ENCODE peak calls at places on chromosomes 12 and 14, in ten cellular contexts. B is choroid plexus epithelial cell; M is lower leg skin; A is astrocyte of the spinal cord; W is RWPE2; R is lower lobe of right lung; V is CD4-positive, alpha-beta T cell; U is thoracic aorta; O is AG09309; K is mammary epithelial cell. N is an unnamed sample.

GRCh38 chr12:109728921-109729836 is 15.6 kb downstream of the FAM222A start:
- DNase-seq in V (no peak), M (no peak), R (peak; percentile 42), W (peak; percentile 38), A (no peak), K (peak; percentile 13), O (no peak), U (no peak), B (no peak), N (no peak)

GRCh38 chr12:122474324-122474716 is 26.4 kb downstream of the ZCCHC8 start:
- DNase-seq in U (no peak), O (no peak), V (no peak), M (no peak), W (no peak), K (no peak), B (no peak), A (no peak), R (no peak), N (no peak)

GRCh38 chr14:30974628-30975027 is 50.8 kb upstream of the AP4S1 start:
- DNase-seq in W (no peak), M (no peak), O (no peak), A (peak; percentile 18), K (no peak), U (no peak), B (peak; percentile 49), V (no peak), R (no peak), N (no peak)

GRCh38 chr12:6465467-6466183 is 4.9 kb downstream of the VAMP1 start:
- DNase-seq in U (no peak), K (peak; percentile 48), W (no peak), A (peak; percentile 70), V (peak; percentile 37), R (no peak), B (peak; percentile 86), O (peak; percentile 42), M (peak; percentile 70), N (peak; percentile 56)

GRCh38 chr12:131335456-131335855 is 375.4 kb upstream of the SFSWAP start:
- DNase-seq in K (no peak), A (no peak), B (no peak), M (no peak), W (no peak), U (no peak), O (no peak), R (no peak), V (no peak), N (no peak)

GRCh38 chr14:103858063-103858820 is 10.9 kb upstream of the PPP1R13B start:
- DNase-seq in O (no peak), V (no peak), A (no peak), B (no peak), K (no peak), U (no peak), R (peak; percentile 38), M (no peak), W (no peak), N (no peak)

GRCh38 chr14:70821916-70822705 is 12.8 kb upstream of the MAP3K9 start:
- DNase-seq in R (peak; percentile 73), A (peak; percentile 35), U (no peak), M (no peak), V (peak; percentile 35), W (no peak), B (peak; percentile 53), K (peak; percentile 62), O (peak; percentile 13), N (peak; percentile 66)

GRCh38 chr12:24979971-24980730 is 31.2 kb upstream of the BCAT1 start:
- DNase-seq in A (no peak), M (no peak), V (no peak), B (peak; percentile 52), K (no peak), O (no peak), W (no peak), U (no peak), R (no peak), N (no peak)

GRCh38 chr12:130459916-130460315 is 122.2 kb downstream of the PIWIL1 start:
- DNase-seq in A (no peak), R (no peak), W (no peak), U (no peak), O (no peak), K (no peak), V (no peak), M (no peak), B (no peak), N (no peak)

GRCh38 chr12:108825205-108825950 is 32.0 kb downstream of the SSH1 start:
- DNase-seq in R (no peak), M (no peak), W (no peak), K (no peak), B (peak; percentile 71), A (peak; percentile 69), V (no peak), U (no peak), O (no peak), N (peak; percentile 40)

GRCh38 chr12:123512838-123513665 is 20.5 kb downstream of the RILPL1 start:
- DNase-seq in W (no peak), V (no peak), U (no peak), K (no peak), M (no peak), O (no peak), R (peak; percentile 51), B (no peak), A (no peak), N (no peak)

GRCh38 chr12:104650541-104650940 is 193.8 kb downstream of the CHST11 start:
- DNase-seq in K (no peak), B (no peak), M (no peak), U (no peak), O (no peak), A (no peak), W (no peak), V (no peak), R (no peak), N (no peak)

GRCh38 chr12:72610854-72611358 is 338.7 kb downstream of the TRHDE start:
- DNase-seq in M (no peak), O (no peak), U (no peak), V (no peak), W (no peak), K (no peak), R (no peak), A (no peak), B (no peak), N (no peak)

GRCh38 chr14:68312884-68313725 is 479.8 kb downstream of the ZFP36L1 start:
- DNase-seq in M (no peak), B (no peak), V (no peak), K (no peak), W (no peak), R (no peak), O (no peak), U (no peak), A (no peak), N (peak; percentile 48)

GRCh38 chr12:49365542-49365941 is 1.7 kb upstream of the SPATS2 start:
- DNase-seq in U (no peak), R (no peak), K (peak; percentile 93), A (peak; percentile 79), B (peak; percentile 94), O (no peak), W (no peak), M (no peak), V (no peak), N (no peak)

GRCh38 chr12:127485528-127485927 is 781.4 kb upstream of the TMEM132C start:
- DNase-seq in V (no peak), M (no peak), A (peak; percentile 91), O (peak; percentile 87), R (no peak), K (peak; percentile 71), W (peak; percentile 82), B (peak; percentile 93), U (no peak), N (peak; percentile 62)

GRCh38 chr12:130422676-130423075 is 85.0 kb downstream of the PIWIL1 start:
- DNase-seq in U (no peak), O (no peak), K (no peak), B (no peak), W (no peak), V (no peak), M (no peak), A (no peak), R (no peak), N (no peak)

GRCh38 chr14:73739899-73740685 is 25.9 kb upstream of the PNMA1 start:
- DNase-seq in K (no peak), V (no peak), B (no peak), W (no peak), U (no peak), O (no peak), A (no peak), M (no peak), R (no peak), N (no peak)

GRCh38 chr14:32450919-32451675 is 122.0 kb downstream of the AKAP6 start:
- DNase-seq in B (peak; percentile 44), R (no peak), U (no peak), O (no peak), W (no peak), A (no peak), V (no peak), K (no peak), M (no peak), N (no peak)
- TF ChIP-seq CTCF in B (no peak), R (no peak), U (no peak), O (no peak), W (no peak), A (no peak), V (no peak), K (no peak), M (no peak), N (no peak)

GRCh38 chr12:113973109-113973904 is 7.2 kb upstream of the RBM19 start:
- DNase-seq in W (no peak), A (no peak), K (no peak), O (no peak), V (no peak), M (no peak), R (no peak), U (no peak), B (no peak), N (no peak)
- TF ChIP-seq CTCF in W (no peak), A (no peak), K (no peak), O (no peak), V (no peak), M (no peak), R (no peak), U (no peak), B (no peak), N (no peak)

GRCh38 chr14:102317564-102318248 is 1.8 kb upstream of the ZNF839 start:
- DNase-seq in U (no peak), B (peak; percentile 46), K (peak; percentile 41), O (no peak), V (peak; percentile 21), M (no peak), R (no peak), A (no peak), W (no peak), N (peak; percentile 77)
- TF ChIP-seq CTCF in U (no peak), B (peak; percentile 14), K (peak; percentile 23), O (no peak), V (no peak), M (no peak), R (no peak), A (no peak), W (no peak), N (peak; percentile 4)

DNA sequence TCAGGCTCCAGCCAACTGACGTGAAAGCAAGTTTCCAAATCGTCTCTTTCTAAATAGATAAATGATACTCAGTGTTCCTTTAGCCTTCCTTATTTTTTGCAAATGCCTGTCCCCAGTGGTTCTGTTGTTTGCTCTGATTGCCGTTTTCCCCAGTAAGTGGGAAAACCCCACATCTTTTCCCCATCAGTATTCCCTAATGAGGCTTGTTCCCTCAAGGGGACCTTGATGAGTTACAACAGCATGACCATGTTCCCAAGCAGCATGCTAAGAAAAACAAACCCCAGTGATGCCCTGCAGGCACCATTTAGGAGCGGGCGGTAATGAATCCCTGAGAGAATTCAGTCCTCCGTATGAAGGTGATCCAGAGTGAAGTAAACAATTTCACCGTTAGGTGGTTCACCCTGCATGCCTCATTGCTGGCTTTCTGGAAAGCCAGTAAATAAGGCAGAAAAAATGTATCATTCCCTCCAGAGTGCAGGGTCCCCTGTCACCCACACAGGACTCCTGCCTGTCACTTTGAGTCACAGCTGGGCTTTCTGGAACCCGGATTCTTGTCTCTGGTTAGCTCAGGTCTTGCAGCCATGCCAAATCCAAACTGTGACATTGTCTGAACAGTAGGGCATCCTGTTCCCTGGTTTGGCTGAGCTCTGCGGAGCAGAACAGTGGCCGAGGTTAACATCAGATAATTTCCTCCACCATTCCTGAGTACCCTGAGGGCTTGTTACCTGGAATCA is 222.6 kb downstream of the RGS6 start:
- DNase-seq in O (no peak), A (no peak), R (no peak), B (no peak), K (no peak), M (no peak), W (no peak), V (no peak), U (no peak), N (peak; percentile 4)
- TF ChIP-seq CTCF in O (no peak), A (no peak), R (no peak), B (no peak), K (no peak), M (no peak), W (no peak), V (no peak), U (no peak), N (no peak)